ENCODE peak calls at places on chromosomes 2 and 18, in ten cellular contexts. J is activated CD4-positive, alpha-beta T cell treated with anti-CD3 and anti-CD28 coated beads, Interleukin-2, amount 50 U/mL, for 48 hours; H is GM20000; F is Kasumi-1; B is kidney epithelial cell; Q is GM18507; K is uterus; P is substantia nigra; Z is stimulated activated CD4-positive, alpha-beta T cell treated with anti-CD3 and anti-CD28 coated beads, Interleukin-15, amount 100 ng/mL, for 24 hours; G is right cardiac atrium. A is an unnamed sample.

GRCh38 chr2:142734231-142734630 is 143.2 kb upstream of the KYNU start:
- DNase-seq in K (no peak), P (no peak), G (no peak), B (no peak), Q (no peak), J (no peak), F (peak), Z (no peak), H (no peak), A (no peak)

GRCh38 chr2:219737270-219737691 is 109.9 kb downstream of the SLC4A3 start:
- DNase-seq in Z (no peak), J (no peak), F (peak), H (no peak), G (peak), K (no peak), B (no peak), P (peak), Q (no peak), A (no peak)

GRCh38 chr2:138829326-138829725 is 49.1 kb upstream of the NXPH2 start:
- DNase-seq in P (no peak), K (no peak), Z (peak), G (peak), B (no peak), Q (peak), J (peak), F (peak), H (peak), A (peak)

GRCh38 chr2:37586663-37587409 is 84.6 kb downstream of the CDC42EP3 start:
- DNase-seq in K (no peak), H (no peak), P (no peak), F (no peak), J (no peak), B (no peak), Q (no peak), G (no peak), Z (no peak), A (no peak)

GRCh38 chr2:88131201-88131998 is 3.5 kb upstream of the FABP1 start:
- DNase-seq in K (no peak), Q (no peak), P (no peak), G (no peak), Z (no peak), H (no peak), B (no peak), F (no peak), J (no peak), A (no peak)

GRCh38 chr2:74548919-74549684 is 4.6 kb downstream of the LOXL3 start:
- DNase-seq in H (peak), P (no peak), F (no peak), K (peak), Q (no peak), G (peak), B (no peak), J (peak), Z (peak), A (peak)

GRCh38 chr2:138726681-138727080 is 53.5 kb downstream of the NXPH2 start:
- DNase-seq in F (no peak), J (no peak), P (no peak), B (no peak), Z (no peak), Q (no peak), H (no peak), K (no peak), G (no peak), A (no peak)

GRCh38 chr2:176166260-176166659 is 9.2 kb downstream of the HOXD3 start:
- DNase-seq in J (no peak), K (no peak), F (no peak), P (no peak), Q (no peak), Z (no peak), G (no peak), H (no peak), B (no peak), A (no peak)

GRCh38 chr2:11414372-11415124 is 51.4 kb downstream of the E2F6 start:
- DNase-seq in Z (no peak), Q (no peak), B (no peak), K (no peak), G (no peak), P (no peak), F (no peak), H (no peak), J (no peak), A (no peak)

GRCh38 chr2:24164416-24164973 is 10.4 kb upstream of the FAM228A start:
- DNase-seq in K (no peak), F (peak), J (peak), Z (peak), Q (peak), P (no peak), B (no peak), H (peak), G (peak), A (no peak)

GRCh38 chr18:37568671-37569070 is 3.1 kb upstream of the CELF4 start:
- DNase-seq in J (no peak), Q (no peak), F (no peak), Z (no peak), H (no peak), G (no peak), P (no peak), B (no peak), K (no peak), A (no peak)

GRCh38 chr2:108588070-108588668 is 53.9 kb downstream of the LIMS1 start:
- DNase-seq in B (no peak), Q (no peak), P (no peak), Z (no peak), J (no peak), F (peak), K (no peak), G (no peak), H (no peak), A (no peak)

GRCh38 chr2:182784058-182784706 is 68.1 kb downstream of the DNAJC10 start:
- DNase-seq in G (no peak), B (no peak), F (no peak), J (no peak), Q (no peak), H (no peak), K (no peak), Z (no peak), P (no peak), A (no peak)

GRCh38 chr2:97676620-97677019 is 7.1 kb downstream of the C2orf92 start:
- DNase-seq in F (no peak), K (no peak), B (no peak), Q (no peak), P (no peak), G (no peak), H (no peak), Z (no peak), J (no peak), A (no peak)

GRCh38 chr2:10094271-10094814 is 14.1 kb upstream of the CYS1 start:
- DNase-seq in B (no peak), J (no peak), F (no peak), Q (no peak), G (no peak), P (no peak), K (no peak), Z (no peak), H (no peak), A (no peak)

GRCh38 chr2:191866675-191867506 is 20.0 kb upstream of the CAVIN2 start:
- DNase-seq in K (no peak), P (no peak), Q (no peak), H (no peak), J (no peak), Z (no peak), B (peak), F (peak), G (peak), A (peak)

GRCh38 chr2:1636791-1637415 is 107.4 kb downstream of the PXDN start:
- DNase-seq in B (no peak), G (no peak), K (no peak), P (no peak), F (no peak), H (no peak), Z (no peak), J (no peak), Q (no peak), A (no peak)

GRCh38 chr2:108542071-108542470 is 7.8 kb downstream of the LIMS1 start:
- DNase-seq in Q (no peak), Z (no peak), K (no peak), H (no peak), F (no peak), B (no peak), J (no peak), G (no peak), P (no peak), A (no peak)

GRCh38 chr18:10081477-10081876 is 167.7 kb downstream of the VAPA start:
- DNase-seq in H (no peak), Z (no peak), Q (no peak), G (no peak), P (no peak), F (no peak), K (no peak), J (no peak), B (no peak), A (peak)